ENCODE peak calls at places on chromosomes 6 and 20, in five cellular contexts. D is IMR-90, R is spleen, U is esophagus squamous epithelium, A is astrocyte. I is an unnamed sample. For H3K4me1, the result is how much of the 10 kb centered on the place peaks cover.

GRCh38 chr6:39847216-39847615 is 55.0 kb downstream of the DAAM2 start:
- DNase-seq in D (no peak), R (no peak), U (no peak), A (no peak), I (no peak)

GRCh38 chr6:75458895-75459294 is 34.7 kb downstream of the FILIP1 start:
- DNase-seq in D (peak), R (no peak), U (no peak), A (no peak), I (no peak)

GRCh38 chr20:19460386-19460785 is 247.9 kb downstream of the SLC24A3 start:
- DNase-seq in D (peak), R (no peak), U (no peak), A (peak), I (no peak)

GRCh38 chr6:100283288-100283687 is 181.4 kb downstream of the SIM1 start:
- DNase-seq in D (peak), R (no peak), U (no peak), A (peak), I (no peak)

GRCh38 chr6:154732824-154733609 is at the start of gene SCAF8:
- DNase-seq in D (peak), R (peak), U (peak), A (peak), I (peak)

GRCh38 chr6:108737594-108738546 is 110.4 kb upstream of the ARMC2 start:
- DNase-seq in D (peak), R (no peak), U (no peak), A (peak), I (peak)

GRCh38 chr6:100704941-100705340 is 176.2 kb downstream of the ASCC3 start:
- DNase-seq in D (no peak), R (no peak), U (no peak), A (no peak), I (no peak)

GRCh38 chr6:144528605-144529425 is 243.7 kb downstream of the UTRN start:
- DNase-seq in D (peak), R (no peak), U (no peak), A (peak), I (no peak)

GRCh38 chr20:64214952-64215351 is 40.6 kb upstream of the PCMTD2 start:
- DNase-seq in D (no peak), R (no peak), U (no peak), A (no peak), I (no peak)

GRCh38 chr20:20363449-20364015 is 4.4 kb upstream of the INSM1 start:
- DNase-seq in D (no peak), R (no peak), U (no peak), A (no peak), I (no peak)

GRCh38 chr6:93423542-93423941 is 4.2 kb upstream of the EPHA7 start:
- DNase-seq in D (no peak), R (no peak), U (no peak), A (peak), I (no peak)

GRCh38 chr6:38773338-38773737 is 58.2 kb downstream of the DNAH8 start:
- DNase-seq in D (no peak), R (no peak), U (no peak), A (no peak), I (no peak)

GRCh38 chr20:45467172-45467571 is 2.4 kb upstream of the WFDC2 start:
- DNase-seq in D (no peak), R (no peak), U (no peak), A (no peak), I (no peak)

GRCh38 chr20:44731657-44732056 is 14.0 kb upstream of the KCNK15 start:
- DNase-seq in D (no peak), R (no peak), U (no peak), A (no peak), I (no peak)

GRCh38 chr6:149129401-149130077 is 188.0 kb upstream of the TAB2 start:
- DNase-seq in D (peak), R (no peak), U (no peak), A (peak), I (no peak)

GRCh38 chr6:42454428-42454791 is 2.7 kb upstream of the TRERF1 start:
- DNase-seq in D (no peak), R (no peak), U (no peak), A (peak), I (peak)

GRCh38 chr20:33437141-33437911 is 6.2 kb downstream of the SNTA1 start:
- DNase-seq in D (peak), R (no peak), U (no peak), A (no peak), I (no peak)

GRCh38 chr6:148395583-148396101 is 53.0 kb downstream of the SASH1 start:
- DNase-seq in D (peak), R (no peak), U (no peak), A (no peak), I (no peak)

GRCh38 chr20:46099491-46100287 is 9.9 kb upstream of the NCOA5 start:
- DNase-seq in D (no peak), R (peak), U (no peak), A (no peak), I (peak)

GRCh38 chr6:163179721-163180120 is 234.8 kb upstream of the QKI start:
- DNase-seq in D (no peak), R (no peak), U (no peak), A (no peak), I (no peak)

GRCh38 chr6:157841211-157841840 is 18.3 kb downstream of the SNX9 start:
- DNase-seq in D (no peak), R (no peak), U (no peak), A (no peak), I (no peak)

GRCh38 chr6:56671651-56672461 is 29.2 kb upstream of the DST start:
- DNase-seq in D (no peak), R (peak), U (no peak), A (peak), I (peak)

GRCh38 chr6:165634486-165634885 is 28.6 kb downstream of the PDE10A start:
- DNase-seq in D (no peak), R (no peak), U (no peak), A (no peak), I (no peak)

GRCh38 chr20:33306807-33307206 is 23.8 kb downstream of the BPIFB1 start:
- DNase-seq in D (no peak), R (no peak), U (no peak), A (no peak), I (no peak)

GRCh38 chr6:11188161-11188915 is 44.1 kb downstream of the NEDD9 start:
- DNase-seq in D (peak), R (no peak), U (no peak), A (no peak), I (no peak)

GRCh38 chr20:13006825-13007224 is 1.9 kb upstream of the SPTLC3 start:
- DNase-seq in D (peak), R (no peak), U (no peak), A (peak), I (no peak)

GRCh38 chr6:31732029-31732428 is 2.9 kb upstream of the DDAH2 start:
- DNase-seq in D (no peak), R (no peak), U (no peak), A (no peak), I (no peak)

GRCh38 chr6:31734703-31735500 is 1.4 kb downstream of the CLIC1 start:
- DNase-seq in D (peak), R (peak), U (no peak), A (peak), I (peak)

GRCh38 chr6:31736026-31736767 is at the start of gene CLIC1:
- DNase-seq in D (peak), R (peak), U (no peak), A (peak), I (peak)

GRCh38 chr6:31733734-31734133 is 2.6 kb downstream of the CLIC1 start:
- DNase-seq in D (no peak), R (peak), U (no peak), A (no peak), I (no peak)

DNA sequence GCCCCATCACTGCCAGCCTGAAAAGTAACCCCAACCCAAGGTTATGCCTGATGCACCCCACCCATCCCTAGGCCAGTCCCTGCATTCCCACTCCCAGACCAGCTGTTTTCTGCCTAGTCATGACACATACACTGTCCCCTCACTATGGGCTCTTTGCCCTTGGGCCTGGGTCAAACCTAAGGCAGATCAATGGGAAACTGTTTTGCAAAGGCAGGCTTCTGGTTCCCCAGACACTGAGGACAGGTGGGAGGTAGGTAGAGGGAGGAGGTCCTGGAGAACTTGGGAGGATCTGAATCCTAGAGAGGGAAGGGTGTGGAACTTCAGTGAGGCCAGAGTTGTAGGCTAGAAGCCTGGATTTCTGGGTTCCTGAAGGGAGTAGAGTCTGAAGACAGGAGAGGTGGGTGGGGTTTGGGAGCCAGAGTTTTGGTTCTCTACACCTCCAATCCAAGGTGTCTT is 2.1 kb downstream of the CLIC1 start:
- DNase-seq in D (no peak), R (peak), U (no peak), A (no peak), I (no peak)
- H3K4me1 ChIP-seq in D (under half), R (half or more), U (half or more), A (under half), I (under half)

GRCh38 chr20:55565374-55565773 is 439.9 kb downstream of the CBLN4 start:
- DNase-seq in D (no peak), R (no peak), U (no peak), A (no peak), I (no peak)

GRCh38 chr20:55561259-55561658 is 444.1 kb downstream of the CBLN4 start:
- DNase-seq in D (no peak), R (no peak), U (no peak), A (no peak), I (no peak)
- TF ChIP-seq CTCF in D (no peak), R (no peak), U (no peak), A (no peak), I (no peak)

DNA sequence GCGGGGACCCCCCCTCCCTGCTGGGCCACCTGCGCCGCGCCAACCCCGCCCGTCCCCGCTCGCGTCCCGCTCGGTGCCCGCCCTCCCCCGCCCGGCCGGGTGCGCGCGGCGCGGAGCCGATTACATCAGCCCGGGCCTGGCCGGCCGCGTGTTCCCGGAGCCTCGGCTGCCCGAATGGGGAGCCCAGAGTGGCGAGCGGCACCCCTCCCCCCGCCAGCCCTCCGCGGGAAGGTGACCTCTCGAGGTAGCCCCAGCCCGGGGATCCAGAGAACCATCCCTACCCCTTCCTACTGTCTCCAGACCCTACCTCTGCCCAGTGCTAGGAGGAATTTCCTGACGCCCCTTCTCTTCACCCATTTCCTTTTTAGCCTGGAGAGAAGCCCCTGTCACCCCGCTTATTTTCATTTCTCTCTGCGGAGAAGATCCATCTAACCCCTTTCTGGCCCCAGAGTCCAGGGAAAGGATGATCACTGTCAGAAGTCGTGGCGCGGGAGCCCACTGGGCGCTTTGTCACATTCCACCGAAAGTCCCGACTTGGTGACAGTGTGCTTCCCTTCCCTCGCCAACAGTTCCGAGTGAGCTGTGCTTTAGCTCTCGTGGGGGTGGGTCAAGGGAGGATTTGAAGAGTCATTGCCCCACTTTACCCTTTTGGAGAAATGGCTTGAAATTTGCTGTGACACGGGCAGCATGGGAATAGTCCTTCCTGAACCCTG is 2.0 kb downstream of the VEGFA start:
- DNase-seq in D (no peak), R (peak), U (no peak), A (no peak), I (peak)
- H3K4me1 ChIP-seq in D (under half), R (half or more), U (half or more), A (under half), I (under half)

DNA sequence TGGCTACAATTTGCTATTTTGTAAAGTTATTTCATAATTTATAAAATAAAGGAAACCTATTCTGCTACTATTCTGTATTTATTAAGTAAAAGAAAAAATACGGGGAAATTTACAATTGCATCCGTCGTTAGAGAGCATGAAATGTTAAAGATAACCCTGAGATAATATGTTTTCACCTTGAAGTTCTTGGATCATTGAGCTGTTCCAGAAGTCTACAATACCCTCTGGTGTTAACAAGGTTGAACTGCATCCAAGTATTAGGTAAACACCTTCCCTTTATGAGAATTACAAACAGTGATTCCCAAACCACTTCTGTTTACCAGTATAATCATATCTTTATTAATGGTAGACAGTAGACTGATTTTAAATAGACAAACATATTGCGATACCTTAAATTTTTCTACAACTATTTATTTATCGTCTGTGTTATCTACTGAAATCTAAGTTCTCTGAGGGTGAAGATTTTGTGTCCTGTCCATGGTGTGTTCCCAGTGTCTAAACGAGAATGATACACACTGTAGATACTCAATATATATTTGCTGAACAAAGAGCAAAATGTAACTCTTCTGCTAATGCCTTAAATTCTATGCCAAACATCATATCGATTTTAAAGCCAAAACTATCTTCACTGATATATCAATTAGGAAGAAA is 28.2 kb downstream of the TBC1D32 start:
- DNase-seq in D (peak), R (no peak), U (no peak), A (peak), I (no peak)
- TF ChIP-seq CTCF in D (peak), R (no peak), U (no peak), A (peak), I (no peak)

GRCh38 chr20:36469973-36470372 is 71.3 kb upstream of the MYL9 start:
- DNase-seq in D (no peak), R (no peak), U (no peak), A (no peak), I (no peak)

GRCh38 chr20:36468149-36469000 is 72.9 kb upstream of the MYL9 start:
- DNase-seq in D (no peak), R (no peak), U (no peak), A (no peak), I (no peak)

GRCh38 chr20:36471885-36472642 is 69.3 kb upstream of the MYL9 start:
- DNase-seq in D (no peak), R (no peak), U (no peak), A (no peak), I (no peak)

GRCh38 chr20:36472656-36473071 is 68.7 kb upstream of the MYL9 start:
- DNase-seq in D (no peak), R (peak), U (no peak), A (no peak), I (peak)

GRCh38 chr20:36470482-36471062 is 70.7 kb upstream of the MYL9 start:
- DNase-seq in D (no peak), R (no peak), U (no peak), A (no peak), I (no peak)
- H3K4me1 ChIP-seq in D (half or more), R (half or more), U (half or more), A (half or more), I (half or more)

GRCh38 chr6:167549187-167549586 is 224.3 kb downstream of the TTLL2 start:
- DNase-seq in D (no peak), R (no peak), U (no peak), A (no peak), I (no peak)

GRCh38 chr6:167548451-167548850 is 223.6 kb downstream of the TTLL2 start:
- DNase-seq in D (no peak), R (no peak), U (no peak), A (peak), I (no peak)

GRCh38 chr6:167546611-167547327 is 221.9 kb downstream of the TTLL2 start:
- DNase-seq in D (no peak), R (no peak), U (no peak), A (no peak), I (no peak)

GRCh38 chr6:167547751-167548150 is 222.9 kb downstream of the TTLL2 start:
- DNase-seq in D (no peak), R (no peak), U (no peak), A (peak), I (no peak)

GRCh38 chr6:167547328-167547692 is 222.4 kb downstream of the TTLL2 start:
- DNase-seq in D (no peak), R (no peak), U (no peak), A (no peak), I (no peak)
- TF ChIP-seq CTCF in D (no peak), R (no peak), U (no peak), A (no peak), I (no peak)

DNA sequence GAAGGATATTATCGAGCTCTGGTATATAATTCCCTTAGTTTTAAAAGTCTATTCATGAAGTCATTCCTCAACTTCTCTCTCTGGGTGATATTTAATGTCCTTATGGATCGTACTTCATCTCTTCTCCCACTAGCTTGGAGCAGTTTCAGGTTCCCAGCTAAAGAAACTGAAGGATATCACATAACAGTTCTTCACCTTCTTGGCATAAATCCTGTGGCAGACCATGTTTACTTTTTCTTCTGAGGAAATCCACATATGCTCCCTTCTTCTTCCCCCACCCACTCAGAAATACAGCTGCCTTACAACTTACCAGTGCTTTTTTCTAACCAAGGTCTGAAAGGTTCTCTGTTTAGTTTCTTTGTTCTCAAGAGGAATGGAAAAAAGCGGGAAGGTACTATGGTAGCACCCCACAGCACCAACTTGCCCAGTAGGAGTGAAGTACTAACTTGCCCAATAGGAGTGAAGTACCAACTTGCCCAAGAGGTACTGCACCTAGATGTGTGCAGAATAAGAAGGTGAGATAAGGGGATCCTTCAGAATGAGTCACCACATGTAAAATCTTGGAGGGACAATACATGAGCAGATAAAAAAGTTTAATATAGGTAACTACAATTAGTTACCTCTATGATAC is 53.1 kb downstream of the TSPYL4 start:
- DNase-seq in D (peak), R (no peak), U (no peak), A (peak), I (no peak)
- H3K4me1 ChIP-seq in D (under half), R (under half), U (under half), A (under half), I (under half)

DNA sequence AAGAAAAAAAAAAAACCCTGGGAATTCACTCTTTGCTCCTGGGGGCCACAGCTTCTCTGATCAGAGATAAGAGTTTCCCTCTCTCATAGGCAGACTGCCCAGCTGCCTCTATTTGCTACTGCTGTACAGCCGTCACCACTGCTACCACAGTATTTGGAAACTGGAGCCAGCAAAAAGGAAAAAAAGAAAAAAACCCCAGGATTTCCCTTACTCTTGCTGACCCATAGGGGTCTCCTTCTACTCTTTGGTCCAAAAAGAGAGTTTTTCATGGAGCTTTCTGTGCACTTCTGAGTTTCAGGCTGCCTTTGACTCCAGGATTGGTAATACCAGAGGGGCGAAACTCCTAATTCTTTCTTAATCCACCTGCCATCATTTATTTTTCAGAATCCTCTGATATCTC is 89.7 kb downstream of the MDGA1 start:
- DNase-seq in D (peak), R (no peak), U (no peak), A (peak), I (no peak)
- TF ChIP-seq CTCF in D (peak), R (no peak), U (no peak), A (peak), I (no peak)

GRCh38 chr20:1331101-1331500 is 2.2 kb upstream of the SDCBP2 start:
- DNase-seq in D (no peak), R (peak), U (no peak), A (no peak), I (no peak)

GRCh38 chr20:1327241-1327653 is 1.7 kb downstream of the SDCBP2 start:
- DNase-seq in D (peak), R (peak), U (no peak), A (peak), I (peak)

GRCh38 chr20:1330075-1330830 is 1.3 kb upstream of the SDCBP2 start:
- DNase-seq in D (no peak), R (peak), U (no peak), A (no peak), I (peak)

GRCh38 chr20:1327827-1328679 is 886 bp downstream of the SDCBP2 start:
- DNase-seq in D (no peak), R (peak), U (no peak), A (no peak), I (peak)

GRCh38 chr20:1328680-1329330 is at the start of gene SDCBP2:
- DNase-seq in D (no peak), R (peak), U (no peak), A (no peak), I (peak)
- H3K4me1 ChIP-seq in D (under half), R (half or more), U (half or more), A (under half), I (under half)